ENCODE peak calls at places on chromosomes 2 and 18, in six cellular contexts. J is activated gamma-delta T cell treated with anti-CD3 and anti-CD28 coated beads, Interleukin-2, amount 50 U/mL, for 16 hours; O is activated CD4-positive, CD25-positive, alpha-beta regulatory T cell treated with anti-CD3 and anti-CD28 coated beads, Interleukin-2, amount 50 U/mL, for 16 hours; Q is trophoblast cell; P is fibroblast of pulmonary artery; L is hypothalamus. M is an unnamed sample.

GRCh38 chr2:158926478-158926948 is 41.9 kb upstream of the TANC1 start:
- DNase-seq in J (no peak), O (no peak), Q (no peak), P (peak; percentile 52), L (no peak), M (no peak)

GRCh38 chr18:55097406-55098170 is 138.3 kb upstream of the CCDC68 start:
- DNase-seq in J (no peak), O (no peak), Q (no peak), P (peak; percentile 51), L (no peak), M (no peak)

GRCh38 chr2:70718736-70719135 is 49.3 kb downstream of the ADD2 start:
- DNase-seq in J (no peak), O (no peak), Q (no peak), P (no peak), L (no peak), M (no peak)

GRCh38 chr2:147365577-147365976 is 479.3 kb upstream of the ACVR2A start:
- DNase-seq in J (no peak), O (no peak), Q (no peak), P (peak; percentile 16), L (no peak), M (no peak)

GRCh38 chr2:83143946-83144345 is 1315.1 kb downstream of the SUCLG1 start:
- DNase-seq in J (no peak), O (no peak), Q (no peak), P (no peak), L (no peak), M (no peak)

GRCh38 chr2:128366746-128367511 is 48.3 kb upstream of the HS6ST1 start:
- DNase-seq in J (no peak), O (no peak), Q (no peak), P (no peak), L (no peak), M (no peak)

GRCh38 chr2:27966466-27966865 is 75.9 kb downstream of the BABAM2 start:
- DNase-seq in J (no peak), O (no peak), Q (no peak), P (peak; percentile 54), L (no peak), M (no peak)

GRCh38 chr2:227710986-227711385 is 6.8 kb downstream of the SLC19A3 start:
- DNase-seq in J (no peak), O (no peak), Q (no peak), P (no peak), L (no peak), M (no peak)

GRCh38 chr2:134671498-134671897 is 47.3 kb downstream of the TMEM163 start:
- DNase-seq in J (no peak), O (no peak), Q (no peak), P (no peak), L (no peak), M (no peak)

GRCh38 chr2:72789241-72789640 is 36.6 kb downstream of the EXOC6B start:
- DNase-seq in J (no peak), O (no peak), Q (no peak), P (no peak), L (no peak), M (no peak)

GRCh38 chr2:10123281-10123680 is 742 bp downstream of the RRM2 start:
- DNase-seq in J (no peak), O (no peak), Q (no peak), P (no peak), L (no peak), M (no peak)